ENCODE peak calls at places on chromosomes 6 and 20, in four cellular contexts. W is T follicular helper cell, G is T-helper 2 cell, F is T-helper 1 cell. M is an unnamed sample.

GRCh38 chr6:90502381-90502780 is 84.5 kb downstream of the MAP3K7 start:
- DNase-seq in W (no peak), G (no peak), F (no peak), M (no peak)

GRCh38 chr6:35969676-35970075 is 48.8 kb upstream of the SRPK1 start:
- DNase-seq in W (no peak), G (no peak), F (no peak), M (no peak)

GRCh38 chr6:109934293-109934692 is 43.8 kb upstream of the GPR6 start:
- DNase-seq in W (no peak), G (no peak), F (no peak), M (no peak)

GRCh38 chr20:62876441-62876825 is 14.8 kb upstream of the TCFL5 start:
- DNase-seq in W (no peak), G (no peak), F (no peak), M (no peak)

GRCh38 chr20:58058421-58059140 is 169.9 kb downstream of the ANKRD60 start:
- DNase-seq in W (no peak), G (no peak), F (no peak), M (no peak)

GRCh38 chr6:166394036-166394892 is 11.5 kb upstream of the MPC1 start:
- DNase-seq in W (no peak), G (no peak), F (no peak), M (no peak)

GRCh38 chr20:33273117-33273851 is 9.7 kb upstream of the BPIFB1 start:
- DNase-seq in W (no peak), G (no peak), F (no peak), M (no peak)

GRCh38 chr20:51542894-51543788 is 622 bp upstream of the NFATC2 start:
- DNase-seq in W (no peak), G (no peak), F (no peak), M (no peak)

GRCh38 chr6:138925806-138926205 is 62.2 kb downstream of the REPS1 start:
- DNase-seq in W (no peak), G (no peak), F (no peak), M (no peak)

GRCh38 chr6:22421187-22421586 is 124.4 kb upstream of the PRL start:
- DNase-seq in W (no peak), G (no peak), F (no peak), M (no peak)

GRCh38 chr6:20255428-20255827 is 43.2 kb upstream of the MBOAT1 start:
- DNase-seq in W (no peak), G (no peak), F (no peak), M (no peak)

GRCh38 chr6:2038096-2038495 is 207.3 kb downstream of the GMDS start:
- DNase-seq in W (no peak), G (no peak), F (peak), M (no peak)

GRCh38 chr20:46456255-46457028 is 50.0 kb upstream of the ELMO2 start:
- DNase-seq in W (no peak), G (no peak), F (no peak), M (no peak)

GRCh38 chr6:164855281-164855680 is 454.1 kb downstream of the C6orf118 start:
- DNase-seq in W (no peak), G (no peak), F (no peak), M (no peak)

GRCh38 chr20:49890651-49891361 is 24.5 kb downstream of the SPATA2 start:
- DNase-seq in W (no peak), G (no peak), F (no peak), M (no peak)

GRCh38 chr6:90559931-90560330 is 26.9 kb downstream of the MAP3K7 start:
- DNase-seq in W (no peak), G (no peak), F (no peak), M (no peak)

GRCh38 chr6:53484409-53485280 is 60.3 kb downstream of the GCLC start:
- DNase-seq in W (peak), G (no peak), F (peak), M (peak)

GRCh38 chr6:132843316-132844040 is 29.1 kb downstream of the RPS12 start:
- DNase-seq in W (no peak), G (no peak), F (no peak), M (no peak)

GRCh38 chr6:4017847-4018193 is 61.1 kb downstream of the FAM217A start:
- DNase-seq in W (no peak), G (no peak), F (no peak), M (no peak)

GRCh38 chr6:14286144-14286543 is 168.6 kb downstream of the CD83 start:
- DNase-seq in W (no peak), G (no peak), F (no peak), M (no peak)

GRCh38 chr6:72132425-72132824 is 246.1 kb downstream of the RIMS1 start:
- DNase-seq in W (no peak), G (no peak), F (no peak), M (no peak)

GRCh38 chr6:25998379-25998778 is 35.8 kb downstream of the TRIM38 start:
- DNase-seq in W (no peak), G (no peak), F (no peak), M (no peak)

M was measured in T-helper 22 cell.